ENCODE peak calls at places on chromosome 7, in nine cellular contexts. B, U, Z, P, I, W, K, Y and H are unnamed samples.
A peak's percentile ranks its signal among the peaks of the same experiment; 100 is the strongest.

GRCh38 chr7:1053002-1053411 is 8.7 kb downstream of the GPR146 start:
- DNase-seq in I (no peak), W (peak; percentile 45), Z (no peak), K (no peak), P (no peak), B (peak; percentile 73), U (no peak), Y (peak; percentile 67), H (no peak)

GRCh38 chr7:141362580-141363435 is 188.4 kb upstream of the AGK start:
- DNase-seq in W (peak; percentile 18), P (no peak), B (peak; percentile 38), I (no peak), Z (peak; percentile 78), Y (no peak), K (peak; percentile 29), U (peak; percentile 67), H (peak; percentile 71)

GRCh38 chr7:28921822-28922221 is 36.3 kb downstream of the TRIL start:
- DNase-seq in K (peak; percentile 68), I (peak; percentile 52), W (no peak), Y (peak; percentile 80), Z (peak; percentile 76), B (peak; percentile 58), P (no peak), U (peak; percentile 81), H (peak; percentile 79)

GRCh38 chr7:71131256-71131752 is 640 bp upstream of the GALNT17 start:
- DNase-seq in I (no peak), W (peak; percentile 33), Y (peak; percentile 93), U (no peak), B (peak; percentile 27), K (no peak), P (peak; percentile 71), Z (peak; percentile 4), H (no peak)

GRCh38 chr7:81013036-81013435 is 94.2 kb upstream of the SEMA3C start:
- DNase-seq in Z (peak; percentile 89), W (no peak), P (no peak), I (no peak), K (peak; percentile 48), B (no peak), Y (no peak), U (peak; percentile 71), H (peak; percentile 73)

GRCh38 chr7:94374231-94374630 is 20.5 kb upstream of the COL1A2 start:
- DNase-seq in Y (peak; percentile 49), B (peak; percentile 60), I (peak; percentile 36), P (no peak), K (peak; percentile 93), W (peak; percentile 79), Z (peak; percentile 96), U (peak; percentile 17), H (peak; percentile 94)

GRCh38 chr7:31955641-31956040 is 114.6 kb downstream of the PDE1C start:
- DNase-seq in W (no peak), U (no peak), B (no peak), P (no peak), K (no peak), Z (no peak), I (no peak), Y (no peak), H (no peak)

GRCh38 chr7:17142831-17143541 is 155.5 kb upstream of the AHR start:
- DNase-seq in W (no peak), P (no peak), I (no peak), K (peak; percentile 33), Y (no peak), Z (peak; percentile 63), U (peak; percentile 46), B (no peak), H (peak; percentile 29)

GRCh38 chr7:92963599-92963998 is 127.2 kb upstream of the CDK6 start:
- DNase-seq in I (no peak), W (no peak), U (no peak), B (no peak), Y (no peak), Z (no peak), K (no peak), P (no peak), H (no peak)

GRCh38 chr7:7157177-7157886 is 25.0 kb upstream of the C1GALT1 start:
- DNase-seq in P (no peak), Z (peak; percentile 89), B (no peak), U (peak; percentile 49), I (no peak), Y (no peak), W (no peak), K (peak; percentile 58), H (peak; percentile 44)

GRCh38 chr7:133947458-133948044 is 179.6 kb upstream of the LRGUK start:
- DNase-seq in P (no peak), U (no peak), K (no peak), B (no peak), I (no peak), Y (no peak), Z (no peak), W (no peak), H (no peak)

GRCh38 chr7:100444311-100445278 is 8.3 kb upstream of the PPP1R35 start:
- DNase-seq in B (peak; percentile 71), K (peak; percentile 74), Z (peak; percentile 92), W (no peak), P (no peak), I (no peak), U (no peak), Y (no peak), H (peak; percentile 89)

GRCh38 chr7:83849135-83849534 is 200.2 kb upstream of the SEMA3E start:
- DNase-seq in W (no peak), K (no peak), Y (no peak), Z (peak; percentile 20), B (no peak), P (no peak), U (no peak), I (no peak), H (peak; percentile 27)

GRCh38 chr7:91435386-91436059 is 171.3 kb downstream of the FZD1 start:
- DNase-seq in U (no peak), W (no peak), Y (no peak), P (no peak), K (no peak), Z (peak; percentile 38), B (no peak), I (no peak), H (no peak)

GRCh38 chr7:44184221-44184873 is 4.9 kb downstream of the GCK start:
- DNase-seq in Z (peak; percentile 84), P (no peak), Y (peak; percentile 19), B (no peak), U (peak; percentile 91), I (no peak), W (no peak), K (peak; percentile 89), H (peak; percentile 71)

GRCh38 chr7:51289608-51290370 is 26.8 kb downstream of the COBL start:
- DNase-seq in P (no peak), Y (no peak), I (no peak), W (no peak), Z (no peak), U (no peak), K (no peak), B (no peak), H (no peak)

DNA sequence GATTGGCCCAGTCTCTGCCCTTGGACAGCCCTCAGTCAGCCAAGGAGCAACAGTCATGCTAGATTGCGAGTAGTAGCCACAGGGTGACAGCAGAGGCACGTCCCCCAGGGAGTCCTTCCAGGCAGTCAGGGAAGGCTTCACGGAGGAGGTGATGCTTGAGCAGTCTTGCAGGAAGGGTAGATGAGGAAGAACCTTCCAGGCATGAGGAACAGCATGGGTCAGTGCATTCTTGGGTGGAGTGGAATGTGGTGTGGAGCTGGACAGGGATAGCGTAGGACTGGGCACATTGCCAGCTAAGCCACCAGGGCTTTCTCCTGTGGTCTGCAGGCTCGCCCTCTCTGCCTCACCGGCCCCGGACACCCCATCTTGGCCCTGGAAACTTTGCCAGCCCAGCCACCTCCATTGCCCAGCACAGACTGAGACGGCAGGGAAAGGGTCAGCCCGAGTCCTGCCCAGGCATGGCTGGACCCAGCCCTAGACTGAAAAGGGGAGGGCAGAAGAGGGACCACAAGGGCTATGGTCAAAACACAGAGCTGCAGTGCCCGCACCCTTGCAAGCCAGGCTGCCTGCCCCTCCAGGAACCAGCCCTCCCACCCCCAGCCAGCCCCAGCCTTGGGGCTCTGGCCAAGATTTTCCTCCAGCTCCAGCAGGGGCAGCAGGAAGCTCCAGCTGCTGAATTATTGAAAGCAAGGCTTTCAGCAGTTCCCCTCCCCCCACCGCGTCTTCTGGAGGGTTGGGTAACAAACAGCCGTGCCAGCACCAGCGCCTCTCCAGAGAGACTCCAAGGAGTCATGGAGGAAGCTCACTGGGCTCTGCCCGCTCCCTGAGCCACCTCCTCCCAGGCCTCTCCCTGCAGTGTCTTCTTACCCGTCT is 18.7 kb downstream of the SRRM3 start:
- DNase-seq in K (peak; percentile 30), Z (peak; percentile 55), B (no peak), U (peak; percentile 16), W (no peak), Y (peak; percentile 81), P (peak; percentile 69), I (no peak), H (peak; percentile 69)
- TF ChIP-seq CTCF in K (peak; percentile 16), Z (peak; percentile 5), B (no peak), U (no peak), W (no peak), Y (peak; percentile 27), P (no peak), I (no peak), H (peak; percentile 29)

DNA sequence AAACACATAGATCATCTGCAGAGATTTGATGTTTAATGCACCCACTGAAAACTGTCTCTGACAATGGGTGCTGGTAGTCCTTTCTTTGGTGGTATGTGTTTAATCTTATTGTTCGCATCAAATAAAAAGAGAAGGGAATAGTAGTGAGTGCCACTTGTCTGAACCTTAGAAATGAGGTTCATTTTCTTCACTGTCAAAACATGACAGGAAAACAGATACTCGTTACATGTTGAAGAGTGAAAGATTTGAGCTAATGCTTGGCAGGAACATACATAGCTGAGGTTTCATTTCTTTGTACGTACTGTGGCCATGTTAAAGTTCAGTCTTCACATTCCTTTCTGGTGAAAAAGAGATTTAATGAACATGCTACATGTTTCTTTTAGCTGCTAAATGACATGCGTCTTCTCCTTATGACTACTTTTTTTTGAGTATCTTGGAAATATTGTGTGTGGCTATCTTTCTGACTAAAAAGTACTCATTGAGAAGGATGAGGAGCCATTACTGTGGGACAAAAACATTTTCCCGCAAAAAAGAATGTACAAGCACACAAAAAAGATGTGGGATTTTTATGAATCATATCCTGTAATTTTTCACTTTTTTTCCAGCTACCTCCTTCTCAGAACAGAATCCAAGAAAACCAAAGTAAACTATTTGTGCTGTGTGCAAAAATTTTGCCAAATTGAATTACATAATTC is 108.0 kb downstream of the TWIST1 start:
- DNase-seq in P (no peak), B (no peak), Z (peak; percentile 73), K (peak; percentile 71), Y (no peak), U (peak; percentile 58), W (no peak), I (no peak), H (peak; percentile 52)
- H3K4me3 ChIP-seq in P (no peak overlapping the region), B (no peak overlapping the region), Z (no peak overlapping the region), K (no peak overlapping the region), Y (no peak overlapping the region), U (no peak overlapping the region), W (no peak overlapping the region), I (no peak overlapping the region), H (no peak overlapping the region)

DNA sequence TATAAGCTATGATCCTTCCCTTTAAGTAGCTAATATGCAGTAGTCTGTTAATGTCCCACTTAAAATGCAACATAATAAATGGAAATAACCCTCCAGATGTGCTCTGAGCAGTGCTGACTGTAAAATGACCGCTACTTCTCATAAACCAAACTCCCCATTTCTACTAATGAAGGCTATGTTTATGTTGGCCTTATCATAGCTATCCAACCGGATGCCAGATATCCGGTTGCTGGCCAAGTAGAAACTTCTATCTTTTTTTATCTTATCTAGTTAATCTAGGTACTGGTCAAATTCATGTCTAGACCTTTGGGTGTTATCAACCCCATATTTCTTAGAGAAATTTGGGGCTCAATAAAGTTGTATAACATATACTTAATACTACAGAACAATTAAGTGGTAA is 56.6 kb downstream of the CHRM2 start:
- DNase-seq in Y (no peak), P (no peak), W (no peak), Z (peak; percentile 14), U (no peak), K (peak; percentile 74), B (no peak), I (no peak), H (peak; percentile 17)
- TF ChIP-seq CTCF in Y (no peak), P (no peak), W (no peak), Z (no peak), U (no peak), K (no peak), B (no peak), I (no peak), H (no peak)

GRCh38 chr7:77242068-77242467 is 42.4 kb upstream of the FGL2 start:
- DNase-seq in P (no peak), K (no peak), Z (no peak), Y (no peak), B (no peak), I (no peak), U (no peak), W (peak; percentile 39), H (no peak)
- H3K4me3 ChIP-seq in P (no peak overlapping the region), K (no peak overlapping the region), Z (no peak overlapping the region), Y (no peak overlapping the region), B (no peak overlapping the region), I (no peak overlapping the region), U (no peak overlapping the region), W (peak overlapping the region; percentile 57), H (no peak overlapping the region)